ENCODE peak calls at places on chromosome 12, in seven cellular contexts. One of them, this sample, is unnamed.

GRCh38 chr12:123897221-123897620 is 75.4 kb downstream of the CCDC92 start:
- DNase-seq in ELR: peak; percentile 82
- DNase-seq in activated B cell treated with CpG ODN at 0.5 μM for 24 hours: no peak
- DNase-seq in glutamatergic neuron: no peak
- DNase-seq in amygdala: no peak
- DNase-seq in naive thymus-derived CD8-positive, alpha-beta T cell: no peak
- DNase-seq in hypothalamus: no peak
- DNase-seq in this sample: no peak

GRCh38 chr12:41769810-41770209 is 374.9 kb downstream of the GXYLT1 start:
- DNase-seq in glutamatergic neuron: no peak
- DNase-seq in hypothalamus: no peak
- DNase-seq in ELR: no peak
- DNase-seq in naive thymus-derived CD8-positive, alpha-beta T cell: no peak
- DNase-seq in amygdala: no peak
- DNase-seq in activated B cell treated with CpG ODN at 0.5 μM for 24 hours: no peak
- DNase-seq in this sample: no peak

GRCh38 chr12:26941251-26941650 is 3.0 kb downstream of the FGFR1OP2 start:
- DNase-seq in hypothalamus: no peak
- DNase-seq in naive thymus-derived CD8-positive, alpha-beta T cell: peak; percentile 39
- DNase-seq in ELR: peak; percentile 28
- DNase-seq in glutamatergic neuron: no peak
- DNase-seq in amygdala: no peak
- DNase-seq in activated B cell treated with CpG ODN at 0.5 μM for 24 hours: no peak
- DNase-seq in this sample: no peak

GRCh38 chr12:123889000-123889399 is 83.6 kb downstream of the CCDC92 start:
- DNase-seq in naive thymus-derived CD8-positive, alpha-beta T cell: no peak
- DNase-seq in activated B cell treated with CpG ODN at 0.5 μM for 24 hours: no peak
- DNase-seq in glutamatergic neuron: no peak
- DNase-seq in ELR: no peak
- DNase-seq in hypothalamus: no peak
- DNase-seq in amygdala: no peak
- DNase-seq in this sample: no peak

GRCh38 chr12:99334737-99335136 is 312.8 kb upstream of the GARIN6 start:
- DNase-seq in naive thymus-derived CD8-positive, alpha-beta T cell: no peak
- DNase-seq in ELR: no peak
- DNase-seq in hypothalamus: no peak
- DNase-seq in amygdala: no peak
- DNase-seq in activated B cell treated with CpG ODN at 0.5 μM for 24 hours: no peak
- DNase-seq in glutamatergic neuron: no peak
- DNase-seq in this sample: no peak

GRCh38 chr12:85836716-85837100 is 499 bp upstream of the RASSF9 start:
- DNase-seq in ELR: no peak
- DNase-seq in amygdala: no peak
- DNase-seq in glutamatergic neuron: no peak
- DNase-seq in activated B cell treated with CpG ODN at 0.5 μM for 24 hours: no peak
- DNase-seq in hypothalamus: no peak
- DNase-seq in naive thymus-derived CD8-positive, alpha-beta T cell: no peak
- DNase-seq in this sample: no peak

GRCh38 chr12:12387521-12387920 is 30.6 kb downstream of the BORCS5 start:
- DNase-seq in naive thymus-derived CD8-positive, alpha-beta T cell: no peak
- DNase-seq in amygdala: no peak
- DNase-seq in activated B cell treated with CpG ODN at 0.5 μM for 24 hours: no peak
- DNase-seq in glutamatergic neuron: no peak
- DNase-seq in hypothalamus: no peak
- DNase-seq in ELR: peak; percentile 70
- DNase-seq in this sample: no peak

GRCh38 chr12:24759155-24759554 is 189.7 kb downstream of the BCAT1 start:
- DNase-seq in amygdala: no peak
- DNase-seq in naive thymus-derived CD8-positive, alpha-beta T cell: no peak
- DNase-seq in glutamatergic neuron: no peak
- DNase-seq in activated B cell treated with CpG ODN at 0.5 μM for 24 hours: no peak
- DNase-seq in hypothalamus: no peak
- DNase-seq in ELR: peak; percentile 73
- DNase-seq in this sample: no peak

GRCh38 chr12:93062100-93062419 is 133.0 kb upstream of the EEA1 start:
- DNase-seq in activated B cell treated with CpG ODN at 0.5 μM for 24 hours: no peak
- DNase-seq in glutamatergic neuron: no peak
- DNase-seq in ELR: no peak
- DNase-seq in naive thymus-derived CD8-positive, alpha-beta T cell: no peak
- DNase-seq in hypothalamus: no peak
- DNase-seq in amygdala: no peak
- DNase-seq in this sample: no peak

GRCh38 chr12:116979109-116979508 is 68.4 kb downstream of the FBXW8 start:
- DNase-seq in ELR: peak; percentile 2
- DNase-seq in glutamatergic neuron: no peak
- DNase-seq in hypothalamus: no peak
- DNase-seq in amygdala: no peak
- DNase-seq in activated B cell treated with CpG ODN at 0.5 μM for 24 hours: no peak
- DNase-seq in naive thymus-derived CD8-positive, alpha-beta T cell: no peak
- DNase-seq in this sample: no peak

GRCh38 chr12:132384916-132385315 is 55.5 kb upstream of the GALNT9 start:
- DNase-seq in activated B cell treated with CpG ODN at 0.5 μM for 24 hours: no peak
- DNase-seq in ELR: no peak
- DNase-seq in amygdala: no peak
- DNase-seq in glutamatergic neuron: no peak
- DNase-seq in hypothalamus: no peak
- DNase-seq in naive thymus-derived CD8-positive, alpha-beta T cell: no peak
- DNase-seq in this sample: no peak

GRCh38 chr12:52918351-52918750 is 13.5 kb upstream of the KRT8 start:
- DNase-seq in hypothalamus: no peak
- DNase-seq in naive thymus-derived CD8-positive, alpha-beta T cell: no peak
- DNase-seq in ELR: no peak
- DNase-seq in activated B cell treated with CpG ODN at 0.5 μM for 24 hours: no peak
- DNase-seq in amygdala: no peak
- DNase-seq in glutamatergic neuron: no peak
- DNase-seq in this sample: no peak

GRCh38 chr12:43290836-43291235 is 261.2 kb downstream of the ADAMTS20 start:
- DNase-seq in ELR: no peak
- DNase-seq in naive thymus-derived CD8-positive, alpha-beta T cell: no peak
- DNase-seq in hypothalamus: no peak
- DNase-seq in amygdala: no peak
- DNase-seq in glutamatergic neuron: no peak
- DNase-seq in activated B cell treated with CpG ODN at 0.5 μM for 24 hours: no peak
- DNase-seq in this sample: no peak

GRCh38 chr12:13223176-13223806 is 26.8 kb downstream of the EMP1 start:
- DNase-seq in hypothalamus: no peak
- DNase-seq in amygdala: no peak
- DNase-seq in glutamatergic neuron: no peak
- DNase-seq in naive thymus-derived CD8-positive, alpha-beta T cell: no peak
- DNase-seq in activated B cell treated with CpG ODN at 0.5 μM for 24 hours: no peak
- DNase-seq in ELR: peak; percentile 99
- DNase-seq in this sample: no peak

GRCh38 chr12:76784600-76785051 is 20.7 kb downstream of the ZDHHC17 start:
- DNase-seq in activated B cell treated with CpG ODN at 0.5 μM for 24 hours: no peak
- DNase-seq in amygdala: no peak
- DNase-seq in glutamatergic neuron: no peak
- DNase-seq in naive thymus-derived CD8-positive, alpha-beta T cell: no peak
- DNase-seq in ELR: peak; percentile 28
- DNase-seq in hypothalamus: no peak
- DNase-seq in this sample: no peak

GRCh38 chr12:46131729-46132128 is 137.1 kb downstream of the SLC38A1 start:
- DNase-seq in hypothalamus: no peak
- DNase-seq in activated B cell treated with CpG ODN at 0.5 μM for 24 hours: no peak
- DNase-seq in naive thymus-derived CD8-positive, alpha-beta T cell: no peak
- DNase-seq in ELR: peak; percentile 32
- DNase-seq in glutamatergic neuron: no peak
- DNase-seq in amygdala: no peak
- DNase-seq in this sample: no peak

GRCh38 chr12:131459666-131460365 is 251.1 kb upstream of the SFSWAP start:
- DNase-seq in activated B cell treated with CpG ODN at 0.5 μM for 24 hours: no peak
- DNase-seq in hypothalamus: no peak
- DNase-seq in ELR: no peak
- DNase-seq in amygdala: no peak
- DNase-seq in naive thymus-derived CD8-positive, alpha-beta T cell: no peak
- DNase-seq in glutamatergic neuron: no peak
- DNase-seq in this sample: no peak

GRCh38 chr12:132638541-132639408 is 20.2 kb downstream of the P2RX2 start:
- DNase-seq in hypothalamus: no peak
- DNase-seq in naive thymus-derived CD8-positive, alpha-beta T cell: no peak
- DNase-seq in glutamatergic neuron: peak; percentile 66
- DNase-seq in amygdala: no peak
- DNase-seq in ELR: peak; percentile 50
- DNase-seq in activated B cell treated with CpG ODN at 0.5 μM for 24 hours: no peak
- DNase-seq in this sample: no peak

GRCh38 chr12:121803861-121804416 is at the start of gene SETD1B:
- DNase-seq in amygdala: no peak
- DNase-seq in glutamatergic neuron: peak; percentile 65
- DNase-seq in ELR: peak; percentile 72
- DNase-seq in activated B cell treated with CpG ODN at 0.5 μM for 24 hours: peak; percentile 70
- DNase-seq in hypothalamus: peak; percentile 40
- DNase-seq in naive thymus-derived CD8-positive, alpha-beta T cell: peak; percentile 63
- DNase-seq in this sample: peak; percentile 66

GRCh38 chr12:107581616-107582015 is 104.0 kb upstream of the PWP1 start:
- DNase-seq in activated B cell treated with CpG ODN at 0.5 μM for 24 hours: no peak
- DNase-seq in ELR: no peak
- DNase-seq in glutamatergic neuron: no peak
- DNase-seq in amygdala: no peak
- DNase-seq in hypothalamus: no peak
- DNase-seq in naive thymus-derived CD8-positive, alpha-beta T cell: no peak
- DNase-seq in this sample: no peak

GRCh38 chr12:3999904-4000303 is 126.7 kb upstream of the PARP11 start:
- DNase-seq in hypothalamus: no peak
- DNase-seq in amygdala: no peak
- DNase-seq in naive thymus-derived CD8-positive, alpha-beta T cell: no peak
- DNase-seq in activated B cell treated with CpG ODN at 0.5 μM for 24 hours: no peak
- DNase-seq in glutamatergic neuron: no peak
- DNase-seq in ELR: no peak
- DNase-seq in this sample: no peak

GRCh38 chr12:108734200-108734906 is 3.0 kb upstream of the CORO1C start:
- DNase-seq in amygdala: no peak
- DNase-seq in ELR: peak; percentile 99
- DNase-seq in hypothalamus: no peak
- DNase-seq in glutamatergic neuron: no peak
- DNase-seq in naive thymus-derived CD8-positive, alpha-beta T cell: no peak
- DNase-seq in activated B cell treated with CpG ODN at 0.5 μM for 24 hours: no peak
- DNase-seq in this sample: peak; percentile 49

GRCh38 chr12:123223241-123223668 is 9.7 kb downstream of the MPHOSPH9 start:
- DNase-seq in ELR: no peak
- DNase-seq in hypothalamus: no peak
- DNase-seq in activated B cell treated with CpG ODN at 0.5 μM for 24 hours: no peak
- DNase-seq in glutamatergic neuron: no peak
- DNase-seq in amygdala: no peak
- DNase-seq in naive thymus-derived CD8-positive, alpha-beta T cell: peak; percentile 76
- DNase-seq in this sample: peak; percentile 13

GRCh38 chr12:42002563-42002962 is 142.1 kb downstream of the GXYLT1 start:
- DNase-seq in hypothalamus: no peak
- DNase-seq in ELR: no peak
- DNase-seq in activated B cell treated with CpG ODN at 0.5 μM for 24 hours: no peak
- DNase-seq in naive thymus-derived CD8-positive, alpha-beta T cell: no peak
- DNase-seq in amygdala: no peak
- DNase-seq in glutamatergic neuron: no peak
- DNase-seq in this sample: no peak

GRCh38 chr12:96892104-96892503 is 15.0 kb upstream of the NEDD1 start:
- DNase-seq in amygdala: no peak
- DNase-seq in hypothalamus: no peak
- DNase-seq in activated B cell treated with CpG ODN at 0.5 μM for 24 hours: no peak
- DNase-seq in naive thymus-derived CD8-positive, alpha-beta T cell: no peak
- DNase-seq in ELR: no peak
- DNase-seq in glutamatergic neuron: no peak
- DNase-seq in this sample: no peak

GRCh38 chr12:78568326-78569020 is 296.1 kb upstream of the SYT1 start:
- DNase-seq in glutamatergic neuron: no peak
- DNase-seq in ELR: peak; percentile 52
- DNase-seq in amygdala: no peak
- DNase-seq in activated B cell treated with CpG ODN at 0.5 μM for 24 hours: no peak
- DNase-seq in naive thymus-derived CD8-positive, alpha-beta T cell: no peak
- DNase-seq in hypothalamus: no peak
- DNase-seq in this sample: no peak

GRCh38 chr12:108833757-108834472 is 23.5 kb downstream of the SSH1 start:
- DNase-seq in activated B cell treated with CpG ODN at 0.5 μM for 24 hours: no peak
- DNase-seq in hypothalamus: peak; percentile 23
- DNase-seq in ELR: peak; percentile 61
- DNase-seq in naive thymus-derived CD8-positive, alpha-beta T cell: no peak
- DNase-seq in glutamatergic neuron: no peak
- DNase-seq in amygdala: no peak
- DNase-seq in this sample: no peak

GRCh38 chr12:91099836-91100235 is 11.5 kb downstream of the LUM start:
- DNase-seq in glutamatergic neuron: no peak
- DNase-seq in hypothalamus: no peak
- DNase-seq in ELR: no peak
- DNase-seq in amygdala: no peak
- DNase-seq in activated B cell treated with CpG ODN at 0.5 μM for 24 hours: no peak
- DNase-seq in naive thymus-derived CD8-positive, alpha-beta T cell: no peak
- DNase-seq in this sample: no peak

GRCh38 chr12:20213851-20214250 is 154.5 kb upstream of the PDE3A start:
- DNase-seq in ELR: no peak
- DNase-seq in amygdala: no peak
- DNase-seq in naive thymus-derived CD8-positive, alpha-beta T cell: no peak
- DNase-seq in hypothalamus: no peak
- DNase-seq in glutamatergic neuron: no peak
- DNase-seq in activated B cell treated with CpG ODN at 0.5 μM for 24 hours: no peak
- DNase-seq in this sample: no peak

GRCh38 chr12:125193798-125194562 is 128.7 kb downstream of the AACS start:
- DNase-seq in naive thymus-derived CD8-positive, alpha-beta T cell: no peak
- DNase-seq in ELR: peak; percentile 78
- DNase-seq in hypothalamus: no peak
- DNase-seq in activated B cell treated with CpG ODN at 0.5 μM for 24 hours: no peak
- DNase-seq in glutamatergic neuron: peak; percentile 57
- DNase-seq in amygdala: no peak
- DNase-seq in this sample: no peak

GRCh38 chr12:3078086-3078820 is 1.1 kb downstream of the TSPAN9 start:
- DNase-seq in ELR: peak; percentile 29
- DNase-seq in naive thymus-derived CD8-positive, alpha-beta T cell: no peak
- DNase-seq in activated B cell treated with CpG ODN at 0.5 μM for 24 hours: no peak
- DNase-seq in hypothalamus: no peak
- DNase-seq in glutamatergic neuron: no peak
- DNase-seq in amygdala: no peak
- DNase-seq in this sample: no peak

GRCh38 chr12:33763331-33763730 is 259.0 kb upstream of the ALG10 start:
- DNase-seq in activated B cell treated with CpG ODN at 0.5 μM for 24 hours: no peak
- DNase-seq in glutamatergic neuron: no peak
- DNase-seq in ELR: no peak
- DNase-seq in amygdala: no peak
- DNase-seq in hypothalamus: no peak
- DNase-seq in naive thymus-derived CD8-positive, alpha-beta T cell: no peak
- DNase-seq in this sample: no peak